ENCODE peak calls at places on chromosome 20, in seven cellular contexts. Z is neuronal stem cell, T is IMR-90, W is mesenchymal stem cell, D is H1, Q is H9, K is trophoblast cell. H is an unnamed sample. For H3K4me1, the result is how much of the 10 kb centered on the place peaks cover.

GRCh38 chr20:52754366-52754765 is 217.8 kb upstream of the TSHZ2 start:
- DNase-seq in Z (no peak), T (no peak), W (peak), D (no peak), Q (no peak), K (no peak), H (no peak)

GRCh38 chr20:58251979-58252591 is 23.6 kb upstream of the ANKRD60 start:
- DNase-seq in Z (no peak), T (peak), W (peak), D (no peak), Q (no peak), K (peak), H (peak)

GRCh38 chr20:4666001-4666470 is 55.7 kb upstream of the PRND start:
- DNase-seq in Z (no peak), T (peak), W (peak), D (no peak), Q (no peak), K (no peak), H (no peak)

GRCh38 chr20:1664911-1665310 is 7.3 kb upstream of the SIRPG start:
- DNase-seq in Z (no peak), T (no peak), W (no peak), D (no peak), Q (no peak), K (no peak), H (no peak)

GRCh38 chr20:2131366-2131765 is 29.7 kb downstream of the STK35 start:
- DNase-seq in Z (no peak), T (peak), W (peak), D (no peak), Q (no peak), K (peak), H (no peak)

GRCh38 chr20:60857708-60858107 is 394.4 kb upstream of the CDH4 start:
- DNase-seq in Z (no peak), T (peak), W (peak), D (no peak), Q (no peak), K (no peak), H (no peak)

GRCh38 chr20:58719258-58719657 is 26.7 kb downstream of the NPEPL1 start:
- DNase-seq in Z (no peak), T (no peak), W (no peak), D (peak), Q (peak), K (no peak), H (no peak)

GRCh38 chr20:59222982-59223610 is 59.5 kb downstream of the ZNF831 start:
- DNase-seq in Z (no peak), T (no peak), W (no peak), D (peak), Q (no peak), K (no peak), H (no peak)

GRCh38 chr20:625360-625932 is 15.3 kb upstream of the TCF15 start:
- DNase-seq in Z (no peak), T (no peak), W (no peak), D (no peak), Q (no peak), K (no peak), H (no peak)

GRCh38 chr20:45340236-45340847 is 7.9 kb downstream of the SDC4 start:
- DNase-seq in Z (no peak), T (no peak), W (no peak), D (no peak), Q (no peak), K (no peak), H (peak)
- H3K4me1 ChIP-seq in Z (under half), T (half or more), W (half or more), D (under half), Q (under half), K (half or more), H (half or more)

DNA sequence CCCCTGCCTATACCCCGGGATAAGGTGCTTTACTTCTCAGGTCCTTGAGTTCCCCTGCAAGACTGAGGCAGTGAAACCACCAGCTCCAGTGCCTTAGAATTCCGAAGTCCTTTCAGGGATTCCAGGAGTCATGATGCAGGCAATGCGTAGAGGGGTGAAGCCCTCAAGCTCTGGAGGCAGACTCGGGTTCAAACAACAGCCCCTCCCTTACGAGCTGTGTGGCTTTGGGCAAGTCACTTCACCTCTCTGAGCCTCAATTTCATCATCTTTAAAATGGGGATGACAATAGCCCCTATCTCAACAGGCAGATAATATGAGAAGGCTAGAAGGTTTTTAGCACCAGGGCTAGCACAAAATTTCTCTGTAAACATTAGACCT is 40.5 kb downstream of the HNF4A start:
- DNase-seq in Z (no peak), T (no peak), W (no peak), D (no peak), Q (no peak), K (no peak), H (no peak)
- H2BK120ac ChIP-seq in Z (no peak), T (no peak), W (no peak), D (no peak), Q (no peak), K (no peak), H (no peak)

DNA sequence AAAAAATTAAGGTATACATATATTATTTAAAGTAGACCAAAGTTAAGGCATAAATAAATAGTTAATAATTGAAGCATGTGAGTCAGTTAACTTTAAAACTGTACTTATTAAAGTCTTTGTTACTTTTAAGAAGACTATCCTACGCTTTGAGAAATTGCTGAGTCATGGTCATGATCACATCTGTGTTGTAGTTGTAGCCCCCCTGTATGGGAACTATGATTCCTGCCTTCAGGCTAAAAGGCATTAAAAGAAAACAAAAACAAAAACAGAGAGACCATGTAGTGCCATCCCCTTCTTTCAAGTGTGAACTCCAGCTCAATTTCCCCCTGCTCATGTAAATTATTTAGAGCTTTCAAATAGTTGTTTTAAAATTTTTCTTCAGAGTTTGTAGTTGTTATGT is 123.4 kb downstream of the FLRT3 start:
- DNase-seq in Z (no peak), T (no peak), W (no peak), D (no peak), Q (no peak), K (no peak), H (no peak)
- H3K4me1 ChIP-seq in Z (under half), T (under half), W (under half), D (under half), Q (under half), K (under half), H (under half)

GRCh38 chr20:37971561-37972127 is 61.6 kb downstream of the TTI1 start:
- DNase-seq in Z (no peak), T (no peak), W (no peak), D (peak), Q (no peak), K (no peak), H (no peak)
- H2BK120ac ChIP-seq in Z (no peak), T (no peak), W (no peak), D (no peak), Q (no peak), K (no peak), H (no peak)

GRCh38 chr20:32672982-32673727 is 586 bp downstream of the C20orf203 start:
- DNase-seq in Z (no peak), T (no peak), W (no peak), D (no peak), Q (no peak), K (no peak), H (no peak)
- H3K4me1 ChIP-seq in Z (under half), T (under half), W (under half), D (under half), Q (under half), K (under half), H (under half)

DNA sequence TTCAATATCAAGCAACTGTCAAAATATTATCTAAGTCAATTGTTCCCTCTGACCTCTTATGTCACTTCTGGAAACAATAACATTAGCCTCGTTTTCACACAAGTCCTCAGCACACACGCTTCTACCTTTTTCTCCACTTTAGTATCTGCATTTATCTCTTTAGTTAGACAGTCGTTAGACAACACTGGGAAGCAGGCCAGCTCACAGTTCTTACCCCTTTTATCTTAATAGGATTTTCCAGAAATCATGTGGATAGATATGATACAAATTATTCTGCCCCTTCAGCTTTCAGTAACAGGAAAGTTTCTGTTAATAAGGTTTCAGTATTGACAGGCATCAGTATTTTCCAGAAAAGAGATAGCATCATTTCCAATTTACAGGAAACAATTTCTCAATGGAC is 25.9 kb upstream of the HAO1 start:
- DNase-seq in Z (no peak), T (no peak), W (no peak), D (no peak), Q (no peak), K (no peak), H (no peak)
- H2BK120ac ChIP-seq in Z (no peak), T (no peak), W (no peak), D (no peak), Q (no peak), K (no peak), H (no peak)

GRCh38 chr20:36493013-36493800 is 48.1 kb upstream of the MYL9 start:
- DNase-seq in Z (no peak), T (no peak), W (no peak), D (peak), Q (peak), K (no peak), H (peak)
- H3K4me1 ChIP-seq in Z (under half), T (under half), W (under half), D (under half), Q (under half), K (under half), H (under half)

DNA sequence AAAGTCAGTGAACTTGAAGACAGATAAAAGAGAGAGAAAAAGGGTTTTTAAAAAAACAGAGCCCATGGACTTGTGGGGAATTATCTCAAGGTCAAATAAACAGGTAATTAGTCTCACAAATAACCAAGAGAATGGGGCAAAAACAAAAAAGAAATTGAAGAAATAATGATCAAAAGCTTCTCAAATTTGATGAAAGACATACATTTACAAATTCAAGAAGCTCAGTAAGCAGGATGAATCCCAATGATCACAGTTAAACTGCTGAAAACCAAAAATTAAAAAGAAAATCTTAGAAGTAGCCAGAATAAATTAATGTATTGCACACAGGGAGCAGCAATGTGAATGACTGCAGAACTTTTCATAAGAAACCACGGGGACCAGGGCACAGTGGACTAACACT is 112.5 kb upstream of the EMILIN3 start:
- DNase-seq in Z (no peak), T (no peak), W (no peak), D (no peak), Q (no peak), K (no peak), H (no peak)
- H2BK120ac ChIP-seq in Z (no peak), T (no peak), W (no peak), D (no peak), Q (no peak), K (no peak), H (no peak)

H was measured in mesendoderm.